ENCODE peak calls at places on chromosomes 3 and 15, in six cellular contexts. D is CD8-positive, alpha-beta memory T cell; Q is stimulated activated effector memory CD8-positive, alpha-beta T cell treated with anti-CD3 and anti-CD28 coated beads, Interleukin-12 subunit alpha, Interleukin-12 subunit beta, amount 100 ng/mL, for 72 hours; N is DND-41; X is MCF 10A; A is HTR-8/SVneo. U is an unnamed sample.

GRCh38 chr3:63351159-63352007 is 73.3 kb downstream of the SYNPR start:
- DNase-seq in D (no peak), A (peak), Q (no peak), X (peak), N (no peak), U (peak)

GRCh38 chr3:76349715-76350480 is 564.5 kb upstream of the ZNF717 start:
- DNase-seq in A (no peak), N (no peak), X (no peak), Q (no peak), D (no peak), U (no peak)

GRCh38 chr3:136882575-136882974 is 20.6 kb downstream of the NCK1 start:
- DNase-seq in A (no peak), X (no peak), Q (no peak), D (no peak), N (no peak), U (no peak)

GRCh38 chr3:42031808-42032475 is 59.2 kb upstream of the TRAK1 start:
- DNase-seq in D (no peak), N (no peak), Q (no peak), A (no peak), X (no peak), U (no peak)

GRCh38 chr3:126957776-126958637 is 24.9 kb upstream of the PLXNA1 start:
- DNase-seq in Q (no peak), N (no peak), A (no peak), D (no peak), X (no peak), U (no peak)

GRCh38 chr15:58463815-58464697 is 32.3 kb downstream of the LIPC start:
- DNase-seq in A (no peak), D (no peak), Q (no peak), N (peak), X (no peak), U (no peak)

GRCh38 chr3:177673105-177673804 is 476.0 kb upstream of the TBL1XR1 start:
- DNase-seq in X (peak), A (no peak), Q (no peak), D (no peak), N (no peak), U (no peak)

GRCh38 chr3:45929042-45929679 is 14.1 kb upstream of the CXCR6 start:
- DNase-seq in N (peak), A (peak), X (peak), Q (peak), D (peak), U (peak)

GRCh38 chr3:186784820-186785516 is 1.6 kb downstream of the EIF4A2 start:
- DNase-seq in Q (no peak), N (no peak), X (peak), A (no peak), D (no peak), U (no peak)

GRCh38 chr3:123853686-123854372 is 30.3 kb downstream of the MYLK start:
- DNase-seq in Q (no peak), X (no peak), N (no peak), D (no peak), A (no peak), U (no peak)

GRCh38 chr15:63942486-63943365 is 103.6 kb downstream of the DAPK2 start:
- DNase-seq in D (no peak), N (no peak), Q (no peak), X (no peak), A (no peak), U (no peak)

GRCh38 chr15:37098468-37099320 is 1.7 kb downstream of the MEIS2 start:
- DNase-seq in N (no peak), X (peak), D (no peak), Q (no peak), A (no peak), U (no peak)

GRCh38 chr3:60792287-60792852 is 458.9 kb downstream of the FHIT start:
- DNase-seq in D (no peak), Q (no peak), A (no peak), N (no peak), X (no peak), U (no peak)

GRCh38 chr3:64900916-64901903 is 213.4 kb upstream of the ADAMTS9 start:
- DNase-seq in N (no peak), Q (no peak), A (no peak), D (no peak), X (no peak), U (no peak)

GRCh38 chr3:148074916-148075315 is 622.8 kb upstream of the AGTR1 start:
- DNase-seq in D (no peak), Q (no peak), N (no peak), A (no peak), X (no peak), U (no peak)

GRCh38 chr15:58309993-58310928 is 121.5 kb upstream of the LIPC start:
- DNase-seq in D (no peak), A (no peak), Q (no peak), X (no peak), N (no peak), U (no peak)

GRCh38 chr15:45333550-45333949 is 44.8 kb downstream of the GATM start:
- DNase-seq in N (no peak), A (peak), Q (no peak), D (no peak), X (peak), U (no peak)

GRCh38 chr15:63319065-63319464 is 41.7 kb downstream of the APH1B start:
- DNase-seq in Q (no peak), X (no peak), N (no peak), D (no peak), A (no peak), U (no peak)

GRCh38 chr3:25915673-25916072 is 125.8 kb downstream of the OXSM start:
- DNase-seq in A (no peak), D (no peak), Q (no peak), N (no peak), X (no peak), U (no peak)

U was measured in GM18507.